ENCODE peak calls at places on chromosomes 4 and X, in four cellular contexts. E, R, I and P are unnamed samples.

GRCh38 chr4:111689214-111689613 is 456.0 kb upstream of the FAM241A start:
- DNase-seq in E (no peak), R (peak; percentile 14), I (no peak), P (no peak)

GRCh38 chr4:143438710-143439109 is 74.8 kb upstream of the SMARCA5 start:
- DNase-seq in E (no peak), R (no peak), I (no peak), P (no peak)

GRCh38 chrX:16416588-16416987 is 233.4 kb upstream of the S100G start:
- DNase-seq in E (no peak), R (no peak), I (no peak), P (no peak)

GRCh38 chr4:42570221-42570620 is 86.7 kb downstream of the ATP8A1 start:
- DNase-seq in E (no peak), R (no peak), I (no peak), P (no peak)

GRCh38 chr4:121155893-121156292 is 8.2 kb downstream of the TNIP3 start:
- DNase-seq in E (no peak), R (peak; percentile 94), I (no peak), P (no peak)

GRCh38 chrX:46599051-46599560 is 25.5 kb downstream of the CHST7 start:
- DNase-seq in E (no peak), R (peak; percentile 40), I (no peak), P (no peak)

GRCh38 chr4:156330436-156331031 is 376.9 kb upstream of the CTSO start:
- DNase-seq in E (no peak), R (no peak), I (peak; percentile 56), P (no peak)

GRCh38 chrX:88584283-88584682 is 162.7 kb upstream of the CPXCR1 start:
- DNase-seq in E (no peak), R (no peak), I (no peak), P (no peak)

GRCh38 chr4:11615601-11616000 is 186.9 kb upstream of the HS3ST1 start:
- DNase-seq in E (no peak), R (no peak), I (no peak), P (no peak)

GRCh38 chr4:52550186-52550585 is 108.9 kb downstream of the USP46 start:
- DNase-seq in E (no peak), R (no peak), I (no peak), P (no peak)

GRCh38 chr4:142095886-142096605 is 459.7 kb downstream of the IL15 start:
- DNase-seq in E (no peak), R (peak; percentile 96), I (no peak), P (no peak)

GRCh38 chr4:6250235-6250983 is 19.2 kb upstream of the WFS1 start:
- DNase-seq in E (peak; percentile 75), R (peak; percentile 59), I (peak; percentile 75), P (peak; percentile 82)

GRCh38 chr4:7131498-7132031 is 60.8 kb upstream of the SORCS2 start:
- DNase-seq in E (no peak), R (no peak), I (no peak), P (no peak)

GRCh38 chrX:119398974-119399771 is at the start of gene SLC25A43:
- DNase-seq in E (peak; percentile 37), R (no peak), I (peak; percentile 42), P (peak; percentile 87)

GRCh38 chr4:82981116-82981515 is 29.5 kb downstream of the LIN54 start:
- DNase-seq in E (no peak), R (no peak), I (no peak), P (no peak)

GRCh38 chr4:153028535-153028934 is 92.4 kb downstream of the FHDC1 start:
- DNase-seq in E (peak; percentile 49), R (no peak), I (no peak), P (no peak)

GRCh38 chr4:13665711-13666660 is 38.5 kb upstream of the BOD1L1 start:
- DNase-seq in E (no peak), R (peak; percentile 33), I (no peak), P (no peak)

GRCh38 chr4:5753766-5754528 is 42.9 kb downstream of the EVC start:
- DNase-seq in E (no peak), R (peak; percentile 97), I (no peak), P (no peak)

GRCh38 chrX:129823115-129823514 is 20.6 kb downstream of the ZDHHC9 start:
- DNase-seq in E (no peak), R (peak; percentile 15), I (peak; percentile 77), P (peak; percentile 51)

GRCh38 chr4:80539190-80539589 is 203.7 kb downstream of the CFAP299 start:
- DNase-seq in E (peak; percentile 28), R (no peak), I (no peak), P (no peak)
- TF ChIP-seq CTCF in E (no peak), R (no peak), I (no peak), P (no peak)

GRCh38 chr4:22391548-22391947 is 124.3 kb downstream of the ADGRA3 start:
- DNase-seq in E (no peak), R (peak; percentile 54), I (no peak), P (no peak)
- TF ChIP-seq CTCF in E (no peak), R (no peak), I (no peak), P (no peak)

GRCh38 chr4:150078996-150079581 is 844 bp downstream of the DCLK2 start:
- DNase-seq in E (peak; percentile 61), R (peak; percentile 40), I (peak; percentile 23), P (peak; percentile 59)
- TF ChIP-seq CTCF in E (no peak), R (peak; percentile 14), I (peak; percentile 23), P (no peak)

GRCh38 chrX:54641530-54641929 is 111.5 kb downstream of the GNL3L start:
- DNase-seq in E (peak; percentile 37), R (no peak), I (no peak), P (no peak)

GRCh38 chrX:54639346-54640102 is 109.5 kb downstream of the GNL3L start:
- DNase-seq in E (peak; percentile 94), R (peak; percentile 96), I (peak; percentile 95), P (peak; percentile 80)

GRCh38 chrX:54640721-54641120 is 110.7 kb downstream of the GNL3L start:
- DNase-seq in E (no peak), R (no peak), I (no peak), P (no peak)

GRCh38 chrX:54640103-54640428 is 110.0 kb downstream of the GNL3L start:
- DNase-seq in E (no peak), R (no peak), I (no peak), P (no peak)

GRCh38 chrX:54639018-54639345 is 109.0 kb downstream of the GNL3L start:
- DNase-seq in E (no peak), R (no peak), I (no peak), P (no peak)
- TF ChIP-seq CTCF in E (no peak), R (no peak), I (no peak), P (no peak)

GRCh38 chr4:154618708-154619315 is 6.4 kb upstream of the FGG start:
- DNase-seq in E (peak; percentile 66), R (peak; percentile 30), I (peak; percentile 56), P (peak; percentile 35)
- TF ChIP-seq CTCF in E (peak; percentile 88), R (peak; percentile 68), I (peak; percentile 79), P (peak; percentile 50)

GRCh38 chr4:76003620-76004019 is 3.7 kb downstream of the CXCL9 start:
- DNase-seq in E (no peak), R (no peak), I (no peak), P (no peak)
- TF ChIP-seq CTCF in E (no peak), R (no peak), I (no peak), P (no peak)